ENCODE peak calls at places on chromosomes 6 and 20, in seven cellular contexts. Y, A, T, J, D, L and R are unnamed samples.

GRCh38 chr6:16683524-16684194 is 77.6 kb downstream of the ATXN1 start:
- DNase-seq in Y (peak), A (peak), T (peak), J (no peak), D (peak), L (peak), R (no peak)

GRCh38 chr6:168927026-168927425 is 326.6 kb downstream of the THBS2 start:
- DNase-seq in Y (no peak), A (no peak), T (no peak), J (no peak), D (no peak), L (no peak), R (no peak)

GRCh38 chr6:16184129-16184528 is 54.3 kb upstream of the GMPR start:
- DNase-seq in Y (peak), A (no peak), T (peak), J (no peak), D (no peak), L (no peak), R (no peak)

GRCh38 chr20:3755269-3755668 is 12.3 kb downstream of the ADISSP start:
- DNase-seq in Y (no peak), A (no peak), T (no peak), J (no peak), D (no peak), L (no peak), R (no peak)

GRCh38 chr6:52392944-52393343 is 27.2 kb upstream of the EFHC1 start:
- DNase-seq in Y (no peak), A (no peak), T (peak), J (no peak), D (peak), L (no peak), R (peak)

GRCh38 chr20:2771631-2772080 is 28.8 kb downstream of the CPXM1 start:
- DNase-seq in Y (no peak), A (no peak), T (peak), J (no peak), D (no peak), L (no peak), R (no peak)

GRCh38 chr20:43969501-43969900 is 54.8 kb downstream of the TOX2 start:
- DNase-seq in Y (no peak), A (peak), T (no peak), J (no peak), D (no peak), L (no peak), R (no peak)

GRCh38 chr20:46690219-46691111 is 1.2 kb upstream of the TP53RK start:
- DNase-seq in Y (no peak), A (no peak), T (no peak), J (no peak), D (no peak), L (no peak), R (no peak)

GRCh38 chr6:110378552-110378951 is 20.4 kb upstream of the METTL24 start:
- DNase-seq in Y (no peak), A (no peak), T (no peak), J (peak), D (no peak), L (no peak), R (no peak)

GRCh38 chr6:14029605-14030004 is 88.0 kb upstream of the CD83 start:
- DNase-seq in Y (no peak), A (no peak), T (no peak), J (no peak), D (no peak), L (no peak), R (no peak)

GRCh38 chr6:158039571-158040050 is 57.9 kb downstream of the SYNJ2 start:
- DNase-seq in Y (no peak), A (no peak), T (peak), J (no peak), D (no peak), L (no peak), R (no peak)

GRCh38 chr6:136250686-136251008 is 536 bp upstream of the MTFR2 start:
- DNase-seq in Y (no peak), A (no peak), T (no peak), J (no peak), D (no peak), L (no peak), R (no peak)

GRCh38 chr6:166640342-166641043 is 13.4 kb upstream of the RPS6KA2 start:
- DNase-seq in Y (no peak), A (peak), T (no peak), J (no peak), D (no peak), L (no peak), R (no peak)

GRCh38 chr20:48209102-48209501 is 423.8 kb upstream of the SULF2 start:
- DNase-seq in Y (no peak), A (no peak), T (no peak), J (no peak), D (no peak), L (no peak), R (no peak)

GRCh38 chr6:25579902-25580495 is 72.0 kb upstream of the SCGN start:
- DNase-seq in Y (no peak), A (no peak), T (no peak), J (no peak), D (no peak), L (no peak), R (no peak)

GRCh38 chr6:132960720-132961119 is 146.4 kb downstream of the RPS12 start:
- DNase-seq in Y (no peak), A (no peak), T (no peak), J (no peak), D (no peak), L (peak), R (no peak)

GRCh38 chr6:107692351-107692750 is 131.8 kb downstream of the SCML4 start:
- DNase-seq in Y (no peak), A (no peak), T (peak), J (no peak), D (peak), L (no peak), R (peak)

GRCh38 chr6:159606786-159607185 is 86.3 kb downstream of the SOD2 start:
- DNase-seq in Y (no peak), A (no peak), T (no peak), J (no peak), D (peak), L (no peak), R (no peak)

GRCh38 chr6:165733487-165733791 is 70.4 kb upstream of the PDE10A start:
- DNase-seq in Y (no peak), A (no peak), T (no peak), J (no peak), D (no peak), L (no peak), R (no peak)

GRCh38 chr6:125587624-125588023 is 161.8 kb upstream of the HEY2 start:
- DNase-seq in Y (no peak), A (no peak), T (no peak), J (no peak), D (no peak), L (no peak), R (no peak)

GRCh38 chr6:1916334-1916985 is 306.7 kb downstream of the FOXC1 start:
- DNase-seq in Y (no peak), A (no peak), T (no peak), J (no peak), D (peak), L (peak), R (peak)

GRCh38 chr6:117351521-117351920 is 74.2 kb downstream of the ROS1 start:
- DNase-seq in Y (no peak), A (no peak), T (no peak), J (no peak), D (no peak), L (no peak), R (no peak)

GRCh38 chr6:97053643-97054411 is 129.3 kb downstream of the KLHL32 start:
- DNase-seq in Y (no peak), A (no peak), T (peak), J (no peak), D (peak), L (no peak), R (no peak)

GRCh38 chr6:84645563-84646266 is 118.7 kb downstream of the TBX18 start:
- DNase-seq in Y (no peak), A (no peak), T (peak), J (no peak), D (peak), L (peak), R (no peak)

DNA sequence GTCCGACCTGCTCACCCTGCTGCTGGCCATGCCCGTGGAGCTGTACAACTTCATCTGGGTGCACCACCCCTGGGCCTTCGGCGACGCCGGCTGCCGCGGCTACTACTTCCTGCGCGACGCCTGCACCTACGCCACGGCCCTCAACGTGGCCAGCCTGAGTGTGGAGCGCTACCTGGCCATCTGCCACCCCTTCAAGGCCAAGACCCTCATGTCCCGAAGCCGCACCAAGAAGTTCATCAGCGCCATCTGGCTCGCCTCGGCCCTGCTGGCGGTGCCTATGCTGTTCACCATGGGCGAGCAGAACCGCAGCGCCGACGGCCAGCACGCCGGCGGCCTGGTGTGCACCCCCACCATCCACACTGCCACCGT is 885 bp downstream of the NTSR1 start:
- DNase-seq in Y (no peak), A (no peak), T (no peak), J (no peak), D (no peak), L (no peak), R (no peak)
- TF ChIP-seq CTCF in Y (no peak), A (no peak), T (no peak), J (no peak), D (no peak), L (no peak), R (no peak)

GRCh38 chr6:33439956-33440648 is 14.3 kb upstream of the ZBTB9 start:
- DNase-seq in Y (no peak), A (no peak), T (no peak), J (no peak), D (no peak), L (no peak), R (no peak)
- TF ChIP-seq CTCF in Y (no peak), A (no peak), T (no peak), J (no peak), D (no peak), L (no peak), R (no peak)

GRCh38 chr6:29680416-29680815 is 536 bp downstream of the ZFP57 start:
- DNase-seq in Y (no peak), A (no peak), T (no peak), J (no peak), D (no peak), L (no peak), R (no peak)
- TF ChIP-seq CTCF in Y (no peak), A (no peak), T (peak), J (peak), D (no peak), L (no peak), R (no peak)

GRCh38 chr20:50608750-50609104 is 82.6 kb downstream of the RIPOR3 start:
- DNase-seq in Y (no peak), A (no peak), T (no peak), J (no peak), D (no peak), L (no peak), R (no peak)

GRCh38 chr20:50611128-50611810 is 80.1 kb downstream of the RIPOR3 start:
- DNase-seq in Y (no peak), A (no peak), T (no peak), J (no peak), D (no peak), L (no peak), R (no peak)

GRCh38 chr20:50607850-50608749 is 83.2 kb downstream of the RIPOR3 start:
- DNase-seq in Y (no peak), A (no peak), T (no peak), J (no peak), D (no peak), L (no peak), R (no peak)

GRCh38 chr20:50609438-50609989 is 81.8 kb downstream of the RIPOR3 start:
- DNase-seq in Y (no peak), A (no peak), T (no peak), J (no peak), D (no peak), L (no peak), R (no peak)

GRCh38 chr20:50610212-50610718 is 81.1 kb downstream of the RIPOR3 start:
- DNase-seq in Y (no peak), A (no peak), T (no peak), J (no peak), D (no peak), L (no peak), R (no peak)
- TF ChIP-seq CTCF in Y (no peak), A (no peak), T (no peak), J (no peak), D (peak), L (no peak), R (no peak)

GRCh38 chr6:70520575-70520974 is 46.2 kb upstream of the SDHAF4 start:
- DNase-seq in Y (no peak), A (no peak), T (peak), J (no peak), D (peak), L (no peak), R (no peak)
- TF ChIP-seq CTCF in Y (no peak), A (no peak), T (peak), J (peak), D (peak), L (peak), R (no peak)

DNA sequence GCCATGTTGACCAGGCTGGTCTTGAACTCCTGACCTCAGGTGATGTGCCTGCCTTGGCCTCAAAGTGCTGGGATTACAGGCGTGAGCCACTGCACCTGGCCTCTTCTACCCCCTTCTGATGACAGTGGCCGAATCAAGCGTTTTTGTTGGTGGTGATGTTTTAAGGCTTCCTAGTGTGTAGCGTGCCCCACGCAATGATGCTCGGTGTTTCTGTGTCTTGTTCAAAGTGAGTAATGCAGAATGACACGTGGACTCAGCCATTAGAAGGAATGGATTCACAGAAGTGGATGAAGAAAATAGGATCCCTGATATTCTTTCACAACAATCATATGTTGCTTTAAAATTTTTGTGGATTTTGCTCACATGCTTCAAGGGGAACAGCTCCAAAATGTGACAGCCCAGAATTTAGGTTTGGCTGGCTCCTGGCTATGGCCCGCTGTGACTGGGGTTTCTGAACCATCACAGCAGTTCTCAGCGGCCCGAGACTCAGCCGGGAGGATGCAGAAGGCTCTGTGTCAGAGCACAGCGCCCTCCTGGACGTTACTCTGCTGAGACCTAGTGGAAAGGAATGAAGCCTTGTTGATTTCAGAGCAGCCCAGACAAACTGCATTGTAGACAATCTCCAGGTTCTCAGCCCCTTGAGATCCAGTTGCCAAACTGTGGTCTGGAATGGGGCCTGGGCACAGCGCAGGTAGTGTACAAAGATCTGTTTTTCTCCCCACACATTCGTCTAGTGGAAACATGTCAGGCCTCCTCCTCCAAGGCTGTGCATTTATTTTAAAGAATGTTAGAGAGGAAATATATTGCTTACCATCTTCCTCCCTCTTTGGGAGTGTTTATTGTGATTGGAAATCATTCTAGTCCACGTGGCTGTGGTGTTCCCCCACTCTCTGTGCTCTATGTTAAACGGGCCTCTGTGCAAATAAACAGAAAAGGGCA is 57.5 kb upstream of the TIAM2 start:
- DNase-seq in Y (no peak), A (no peak), T (no peak), J (no peak), D (no peak), L (no peak), R (no peak)
- TF ChIP-seq CTCF in Y (no peak), A (no peak), T (no peak), J (no peak), D (no peak), L (peak), R (no peak)

DNA sequence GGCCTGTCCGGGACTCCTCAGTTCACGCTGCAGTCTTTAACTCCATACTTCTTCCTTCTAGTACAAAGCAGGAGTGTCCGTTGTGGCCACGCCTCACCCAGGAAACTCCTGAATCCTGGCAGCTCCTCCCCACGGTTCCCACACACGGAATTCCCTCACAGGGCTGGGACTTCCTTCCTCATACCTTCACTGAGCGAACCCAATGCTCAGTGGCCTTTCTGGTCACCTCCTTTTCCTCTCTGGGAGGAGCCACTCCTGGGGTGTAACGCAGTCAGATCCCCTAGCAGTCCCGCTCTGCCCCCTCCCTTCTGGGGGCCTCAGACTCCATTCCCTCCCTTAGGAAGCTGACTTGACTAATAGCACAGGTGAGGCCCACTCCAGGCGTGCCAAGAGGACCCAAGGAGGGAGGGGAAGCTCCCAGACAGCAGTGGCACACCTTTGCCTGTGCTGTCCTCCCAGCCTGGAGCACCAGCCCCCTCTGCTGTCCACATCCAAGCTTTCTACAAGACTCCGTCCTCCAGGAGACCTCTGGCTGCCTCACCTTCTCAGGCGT is at the start of gene SLC52A3:
- DNase-seq in Y (peak), A (peak), T (no peak), J (peak), D (no peak), L (peak), R (no peak)
- TF ChIP-seq CTCF in Y (peak), A (no peak), T (no peak), J (peak), D (peak), L (peak), R (no peak)